ENCODE peak calls at places on chromosomes 1 and 21, in nine cellular contexts. B is stimulated activated CD4-positive, alpha-beta T cell treated with anti-CD3 and anti-CD28 coated beads, Interleukin-12 subunit alpha, Interleukin-12 subunit beta, amount 100 ng/mL, for 4 hours; D is GM13977; Y is brain microvascular endothelial cell; S is HCEC 1CT; M is T-helper 1 cell; L is fibroblast of lung; W is iris pigment epithelial cell; O is cardiac septum. F is an unnamed sample.

GRCh38 chr1:35171579-35171978 is 21.4 kb downstream of the SFPQ start:
- DNase-seq in O (no peak), M (no peak), D (no peak), S (no peak), L (no peak), B (no peak), W (no peak), Y (no peak), F (no peak)

GRCh38 chr1:229563701-229564100 is 5.2 kb upstream of the ABCB10 start:
- DNase-seq in L (peak), W (peak), Y (peak), B (no peak), O (no peak), S (no peak), D (no peak), M (no peak), F (no peak)

GRCh38 chr1:51877434-51878306 is 857 bp downstream of the NRDC start:
- DNase-seq in M (peak), L (peak), O (no peak), B (no peak), S (peak), W (peak), Y (peak), D (no peak), F (peak)

GRCh38 chr1:207032528-207033017 is at the start of gene C1orf116:
- DNase-seq in L (no peak), D (no peak), W (no peak), S (no peak), Y (no peak), M (no peak), B (no peak), O (no peak), F (peak)

GRCh38 chr1:117671781-117672501 is 66.1 kb downstream of the TENT5C start:
- DNase-seq in W (peak), B (no peak), S (peak), O (no peak), D (no peak), Y (peak), M (no peak), L (no peak), F (no peak)

GRCh38 chr1:205933672-205934618 is 9.3 kb downstream of the SLC26A9 start:
- DNase-seq in D (no peak), O (no peak), Y (peak), L (peak), M (no peak), W (peak), B (no peak), S (peak), F (peak)

GRCh38 chr1:47875831-47876586 is 121.2 kb downstream of the TRABD2B start:
- DNase-seq in B (no peak), W (peak), O (peak), D (peak), S (no peak), M (no peak), Y (peak), L (no peak), F (no peak)

GRCh38 chr21:35390013-35390776 is 341.1 kb upstream of the RUNX1 start:
- DNase-seq in L (peak), S (peak), O (no peak), Y (peak), B (no peak), D (no peak), M (no peak), W (peak), F (peak)

GRCh38 chr1:27101696-27102095 is 53.2 kb downstream of the SLC9A1 start:
- DNase-seq in B (no peak), O (no peak), L (no peak), W (no peak), M (no peak), Y (no peak), S (no peak), D (no peak), F (no peak)

GRCh38 chr1:64538389-64538788 is 68.5 kb downstream of the CACHD1 start:
- DNase-seq in W (no peak), S (no peak), M (no peak), L (no peak), B (no peak), O (no peak), Y (no peak), D (no peak), F (no peak)

GRCh38 chr1:55378582-55378981 is 163.4 kb upstream of the USP24 start:
- DNase-seq in O (no peak), D (peak), W (peak), M (no peak), B (no peak), S (peak), Y (peak), L (peak), F (peak)

GRCh38 chr21:45228171-45228641 is 59.5 kb downstream of the POFUT2 start:
- DNase-seq in O (no peak), W (peak), S (peak), B (peak), D (no peak), Y (peak), L (peak), M (peak), F (no peak)

GRCh38 chr21:42187976-42188653 is 30.8 kb upstream of the ABCG1 start:
- DNase-seq in M (peak), L (no peak), D (peak), S (no peak), W (peak), B (peak), O (no peak), Y (no peak), F (no peak)

GRCh38 chr21:43731891-43732711 is 13.2 kb downstream of the PDXK start:
- DNase-seq in W (no peak), D (no peak), S (no peak), L (peak), O (peak), B (no peak), M (no peak), Y (no peak), F (no peak)

GRCh38 chr21:42862774-42863503 is 16.4 kb downstream of the WDR4 start:
- DNase-seq in M (no peak), B (no peak), L (no peak), O (no peak), S (no peak), W (no peak), Y (no peak), D (no peak), F (no peak)

GRCh38 chr21:34602061-34602460 is 12.9 kb downstream of the RCAN1 start:
- DNase-seq in B (no peak), Y (no peak), D (no peak), S (no peak), L (no peak), W (no peak), O (no peak), M (no peak), F (no peak)

GRCh38 chr1:240965581-240966091 is 353.7 kb upstream of the GREM2 start:
- DNase-seq in M (no peak), S (no peak), D (no peak), Y (no peak), B (no peak), L (no peak), W (no peak), O (no peak), F (no peak)